ENCODE peak calls at places on chromosomes 1 and 21, in nine cellular contexts. H, I, Z, V, O, R, U, J and X are unnamed samples.

GRCh38 chr1:201450721-201451291 is 18.2 kb downstream of the PHLDA3 start:
- DNase-seq in H (no peak), I (no peak), Z (peak), V (no peak), O (no peak), R (no peak), U (no peak), J (peak), X (peak)

GRCh38 chr1:31623365-31623764 is 5.9 kb downstream of the HCRTR1 start:
- DNase-seq in H (no peak), I (no peak), Z (no peak), V (no peak), O (no peak), R (no peak), U (no peak), J (no peak), X (no peak)

GRCh38 chr1:183593356-183593755 is 3.1 kb upstream of the NCF2 start:
- DNase-seq in H (no peak), I (no peak), Z (no peak), V (no peak), O (no peak), R (no peak), U (peak), J (no peak), X (peak)

GRCh38 chr1:4494558-4494957 is 159.9 kb upstream of the AJAP1 start:
- DNase-seq in H (no peak), I (peak), Z (peak), V (peak), O (no peak), R (no peak), U (no peak), J (no peak), X (no peak)

GRCh38 chr1:162694911-162695310 is 62.6 kb downstream of the DDR2 start:
- DNase-seq in H (no peak), I (no peak), Z (no peak), V (no peak), O (no peak), R (no peak), U (no peak), J (no peak), X (no peak)

GRCh38 chr1:226157761-226158316 is 28.7 kb downstream of the ACBD3 start:
- DNase-seq in H (no peak), I (no peak), Z (no peak), V (no peak), O (no peak), R (no peak), U (no peak), J (no peak), X (no peak)

GRCh38 chr21:28754127-28754611 is 238.5 kb downstream of the LTN1 start:
- DNase-seq in H (no peak), I (no peak), Z (no peak), V (no peak), O (no peak), R (no peak), U (no peak), J (no peak), X (no peak)

GRCh38 chr1:43605761-43606160 is 44.2 kb upstream of the KDM4A start:
- DNase-seq in H (no peak), I (no peak), Z (no peak), V (no peak), O (no peak), R (no peak), U (no peak), J (no peak), X (no peak)

GRCh38 chr1:224047538-224047937 is 66.4 kb upstream of the FBXO28 start:
- DNase-seq in H (no peak), I (no peak), Z (no peak), V (no peak), O (no peak), R (no peak), U (no peak), J (no peak), X (no peak)

GRCh38 chr1:101592861-101593260 is 356.0 kb downstream of the S1PR1 start:
- DNase-seq in H (no peak), I (no peak), Z (no peak), V (no peak), O (no peak), R (no peak), U (no peak), J (peak), X (no peak)

GRCh38 chr1:37809942-37810341 is 1.9 kb upstream of the YRDC start:
- DNase-seq in H (no peak), I (no peak), Z (no peak), V (no peak), O (no peak), R (no peak), U (no peak), J (no peak), X (peak)

GRCh38 chr1:156419863-156420208 is 50.8 kb downstream of the RHBG start:
- DNase-seq in H (no peak), I (peak), Z (peak), V (peak), O (no peak), R (peak), U (no peak), J (no peak), X (no peak)

GRCh38 chr1:184407816-184408510 is 21.1 kb downstream of the C1orf21 start:
- DNase-seq in H (peak), I (no peak), Z (no peak), V (no peak), O (no peak), R (no peak), U (no peak), J (no peak), X (no peak)

GRCh38 chr21:26389971-26390641 is 183.0 kb downstream of the CYYR1 start:
- DNase-seq in H (peak), I (no peak), Z (no peak), V (no peak), O (peak), R (no peak), U (no peak), J (peak), X (peak)

GRCh38 chr1:204336642-204337041 is 23.1 kb downstream of the PLEKHA6 start:
- DNase-seq in H (no peak), I (no peak), Z (no peak), V (no peak), O (no peak), R (no peak), U (no peak), J (no peak), X (no peak)

GRCh38 chr1:156808186-156809030 is 8.2 kb downstream of the SH2D2A start:
- DNase-seq in H (no peak), I (no peak), Z (no peak), V (no peak), O (no peak), R (no peak), U (no peak), J (no peak), X (no peak)

GRCh38 chr1:180177931-180178330 is 23.3 kb downstream of the QSOX1 start:
- DNase-seq in H (no peak), I (no peak), Z (no peak), V (no peak), O (no peak), R (no peak), U (no peak), J (no peak), X (peak)

GRCh38 chr1:156276532-156276931 is 6.1 kb downstream of the SMG5 start:
- DNase-seq in H (no peak), I (no peak), Z (no peak), V (no peak), O (no peak), R (no peak), U (no peak), J (no peak), X (peak)

GRCh38 chr1:68328485-68328884 is 96.2 kb upstream of the WLS start:
- DNase-seq in H (no peak), I (no peak), Z (no peak), V (no peak), O (no peak), R (no peak), U (no peak), J (no peak), X (no peak)

GRCh38 chr1:198135366-198135765 is 21.4 kb upstream of the NEK7 start:
- DNase-seq in H (no peak), I (no peak), Z (no peak), V (no peak), O (no peak), R (no peak), U (no peak), J (no peak), X (no peak)

GRCh38 chr1:29457496-29458368 is 221.4 kb downstream of the PTPRU start:
- DNase-seq in H (no peak), I (no peak), Z (no peak), V (no peak), O (no peak), R (no peak), U (no peak), J (no peak), X (no peak)

GRCh38 chr1:179141592-179142244 is 59.8 kb downstream of the TOR3A start:
- DNase-seq in H (peak), I (no peak), Z (no peak), V (peak), O (no peak), R (no peak), U (no peak), J (peak), X (no peak)

GRCh38 chr1:206690516-206690915 is 5.8 kb downstream of the MAPKAPK2 start:
- DNase-seq in H (no peak), I (no peak), Z (no peak), V (no peak), O (no peak), R (no peak), U (no peak), J (no peak), X (no peak)

GRCh38 chr1:167455786-167456446 is 62.4 kb downstream of the CD247 start:
- DNase-seq in H (peak), I (peak), Z (peak), V (no peak), O (no peak), R (no peak), U (no peak), J (peak), X (no peak)

GRCh38 chr1:228015276-228016180 is 8.7 kb downstream of the WNT3A start:
- DNase-seq in H (no peak), I (no peak), Z (no peak), V (peak), O (no peak), R (no peak), U (no peak), J (no peak), X (no peak)

GRCh38 chr1:71565267-71565666 is 484.4 kb upstream of the ZRANB2 start:
- DNase-seq in H (no peak), I (no peak), Z (no peak), V (no peak), O (no peak), R (no peak), U (no peak), J (no peak), X (no peak)

GRCh38 chr1:87279966-87280535 is 48.6 kb upstream of the LMO4 start:
- DNase-seq in H (peak), I (no peak), Z (no peak), V (no peak), O (peak), R (no peak), U (no peak), J (no peak), X (peak)

GRCh38 chr1:167996266-167996665 is 59.4 kb upstream of the MPC2 start:
- DNase-seq in H (no peak), I (no peak), Z (no peak), V (no peak), O (no peak), R (no peak), U (peak), J (no peak), X (no peak)

GRCh38 chr1:164617607-164618564 is 58.9 kb downstream of the PBX1 start:
- DNase-seq in H (peak), I (peak), Z (peak), V (peak), O (peak), R (peak), U (no peak), J (peak), X (peak)

GRCh38 chr1:241411776-241412338 is 54.9 kb upstream of the RGS7 start:
- DNase-seq in H (no peak), I (no peak), Z (no peak), V (no peak), O (no peak), R (no peak), U (no peak), J (no peak), X (no peak)

GRCh38 chr1:97796716-97797115 is 124.1 kb downstream of the DPYD start:
- DNase-seq in H (peak), I (no peak), Z (no peak), V (no peak), O (no peak), R (no peak), U (no peak), J (peak), X (no peak)

GRCh38 chr1:22886211-22886610 is 86.5 kb downstream of the LACTBL1 start:
- DNase-seq in H (no peak), I (no peak), Z (no peak), V (no peak), O (no peak), R (no peak), U (no peak), J (no peak), X (no peak)
- TF ChIP-seq MAX in H (no peak), I (no peak), Z (peak), V (no peak), O (no peak), R (no peak), U (no peak), J (no peak), X (no peak)

DNA sequence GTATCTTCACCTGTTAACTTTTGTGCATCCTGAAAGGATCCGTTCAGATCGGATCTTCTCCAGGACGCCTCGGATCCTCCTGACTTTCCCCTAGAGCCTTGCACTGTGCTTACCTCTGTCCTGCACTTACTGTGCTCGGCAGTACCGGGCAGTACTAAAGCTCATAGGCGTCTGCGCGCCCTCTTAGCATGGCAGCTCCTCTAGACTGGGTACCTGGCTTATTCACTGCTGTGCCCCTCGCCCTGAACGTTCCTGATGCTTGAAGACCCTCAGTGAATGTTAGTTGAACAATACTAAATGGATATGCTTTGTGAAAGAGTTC is 968 bp downstream of the SCP2 start:
- DNase-seq in H (no peak), I (no peak), Z (no peak), V (no peak), O (no peak), R (no peak), U (no peak), J (no peak), X (no peak)
- H3K4me3 ChIP-seq in H (peak), I (peak), Z (peak), V (peak), O (peak), R (peak), U (peak), J (peak), X (peak)

DNA sequence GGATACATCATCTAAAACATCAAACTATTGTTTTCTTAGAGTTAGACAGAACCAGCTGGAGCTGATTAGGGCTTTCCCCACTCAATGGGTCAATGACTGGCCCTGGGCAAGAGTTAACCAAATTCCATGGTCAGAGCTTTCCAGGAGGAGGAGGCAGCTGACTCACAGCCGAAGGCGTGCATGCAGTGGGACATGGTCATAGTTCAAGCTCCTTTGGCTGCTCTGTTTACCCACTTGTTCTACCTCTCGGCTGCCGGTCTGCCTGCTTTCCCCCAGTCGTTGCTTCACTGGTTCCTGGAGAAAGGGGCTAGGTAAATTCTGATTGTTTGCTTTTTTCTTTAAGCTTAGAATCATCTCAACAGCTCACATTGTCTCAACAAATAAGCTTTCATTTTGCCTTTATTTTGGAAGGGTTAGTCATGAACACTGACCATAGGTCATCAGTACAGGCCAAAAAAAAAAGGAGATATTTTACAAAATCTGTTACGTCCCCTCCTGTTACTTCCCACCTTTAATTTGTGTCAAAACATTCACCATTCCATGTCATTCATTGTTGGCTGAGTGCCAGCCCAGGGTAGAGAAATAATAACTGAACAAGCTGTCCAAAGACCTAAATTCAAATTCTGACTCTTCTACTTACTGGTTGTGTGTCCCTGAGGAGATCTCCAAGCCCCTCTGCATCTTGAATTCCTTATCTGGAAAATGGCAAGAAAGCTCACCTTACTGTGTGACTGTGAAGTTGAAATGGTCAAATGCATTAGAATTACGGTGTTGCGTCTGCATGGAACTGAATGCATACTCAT is 12.0 kb downstream of the MAB21L3 start:
- DNase-seq in H (peak), I (no peak), Z (peak), V (no peak), O (no peak), R (peak), U (no peak), J (no peak), X (no peak)
- TF ChIP-seq MAX in H (no peak), I (no peak), Z (no peak), V (no peak), O (no peak), R (peak), U (no peak), J (no peak), X (no peak)

GRCh38 chr1:23779826-23780371 is 1.7 kb downstream of the PITHD1 start:
- DNase-seq in H (peak), I (no peak), Z (no peak), V (peak), O (no peak), R (no peak), U (no peak), J (peak), X (no peak)
- H3K4me3 ChIP-seq in H (peak), I (no peak), Z (no peak), V (peak), O (peak), R (peak), U (peak), J (no peak), X (peak)

GRCh38 chr21:38914071-38914491 is 108.4 kb downstream of the ETS2 start:
- DNase-seq in H (no peak), I (no peak), Z (no peak), V (no peak), O (no peak), R (no peak), U (no peak), J (no peak), X (no peak)

GRCh38 chr21:38913120-38913975 is 107.6 kb downstream of the ETS2 start:
- DNase-seq in H (peak), I (peak), Z (peak), V (peak), O (peak), R (no peak), U (no peak), J (peak), X (no peak)

GRCh38 chr21:38916214-38916964 is 110.7 kb downstream of the ETS2 start:
- DNase-seq in H (no peak), I (no peak), Z (no peak), V (no peak), O (no peak), R (peak), U (no peak), J (no peak), X (no peak)

GRCh38 chr21:38915546-38915945 is 109.8 kb downstream of the ETS2 start:
- DNase-seq in H (no peak), I (no peak), Z (no peak), V (no peak), O (no peak), R (no peak), U (no peak), J (no peak), X (no peak)

GRCh38 chr21:38914531-38915385 is 109.0 kb downstream of the ETS2 start:
- DNase-seq in H (no peak), I (peak), Z (no peak), V (no peak), O (peak), R (peak), U (no peak), J (no peak), X (peak)
- TF ChIP-seq MAX in H (no peak), I (no peak), Z (no peak), V (no peak), O (no peak), R (peak), U (no peak), J (no peak), X (no peak)

DNA sequence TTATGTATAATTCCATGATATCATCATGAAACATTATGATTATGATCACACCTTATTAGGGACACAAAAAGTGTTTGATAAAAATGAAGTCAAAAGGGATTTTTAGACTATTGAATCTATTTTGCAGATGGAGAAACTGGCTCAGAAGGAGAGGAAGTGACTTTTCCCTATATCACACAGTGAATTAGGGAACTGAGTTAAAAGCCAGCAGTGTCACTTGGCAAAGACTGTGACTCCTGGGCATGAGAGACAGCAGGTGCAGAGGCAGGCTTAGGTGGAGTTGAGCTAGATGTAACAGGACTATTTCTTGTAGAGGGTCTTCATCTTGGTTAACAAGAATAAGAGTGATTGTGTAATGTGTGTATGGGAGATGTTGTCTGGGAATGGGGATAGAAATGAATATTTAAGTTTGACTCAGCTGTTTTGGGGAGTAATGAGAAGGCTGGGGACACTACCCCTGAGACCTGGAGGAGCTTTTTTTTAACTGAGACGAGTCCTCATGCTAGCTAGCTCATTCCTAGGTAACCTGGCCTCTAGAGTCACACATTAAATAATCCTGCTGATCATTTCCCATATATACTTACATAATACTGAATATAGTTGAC is 1.0 kb upstream of the CD84 start:
- DNase-seq in H (no peak), I (no peak), Z (no peak), V (no peak), O (no peak), R (no peak), U (no peak), J (no peak), X (peak)
- H3K4me3 ChIP-seq in H (no peak), I (no peak), Z (no peak), V (no peak), O (no peak), R (no peak), U (no peak), J (no peak), X (no peak)

GRCh38 chr21:43748622-43749021 is 27.5 kb downstream of the CSTB start:
- DNase-seq in H (no peak), I (no peak), Z (no peak), V (no peak), O (no peak), R (no peak), U (no peak), J (no peak), X (no peak)
- TF ChIP-seq MAX in H (no peak), I (no peak), Z (no peak), V (no peak), O (no peak), R (no peak), U (no peak), J (no peak), X (no peak)

GRCh38 chr1:244048566-244049141 is 2.4 kb upstream of the ZBTB18 start:
- DNase-seq in H (no peak), I (peak), Z (no peak), V (no peak), O (no peak), R (no peak), U (no peak), J (no peak), X (peak)
- H3K4me3 ChIP-seq in H (peak), I (no peak), Z (peak), V (peak), O (peak), R (no peak), U (no peak), J (no peak), X (no peak)